ENCODE peak calls at places on chromosomes 2 and 18, in eight cellular contexts. C is adrenal gland, B is EH, S is omental fat pad, E is left cardiac atrium, J is Caki2, N is GM12865, Q is MM.1S. O is an unnamed sample.

GRCh38 chr2:406876-407275 is 119.0 kb upstream of the ALKAL2 start:
- DNase-seq in C (no peak), B (no peak), S (no peak), E (no peak), J (no peak), N (no peak), Q (no peak), O (no peak)

GRCh38 chr2:95292623-95293260 is 4.4 kb upstream of the KCNIP3 start:
- DNase-seq in C (no peak), B (peak; percentile 41), S (no peak), E (no peak), J (no peak), N (no peak), Q (no peak), O (no peak)

GRCh38 chr18:79530821-79531220 is 135.1 kb downstream of the NFATC1 start:
- DNase-seq in C (no peak), B (no peak), S (no peak), E (no peak), J (no peak), N (no peak), Q (no peak), O (no peak)

GRCh38 chr2:109721117-109721504 is 73.0 kb upstream of the RGPD5 start:
- DNase-seq in C (peak; percentile 40), B (no peak), S (no peak), E (no peak), J (no peak), N (no peak), Q (no peak), O (no peak)

GRCh38 chr2:174334278-174334715 is 457 bp upstream of the SP9 start:
- DNase-seq in C (no peak), B (no peak), S (no peak), E (no peak), J (no peak), N (no peak), Q (no peak), O (no peak)

GRCh38 chr2:28567076-28567471 is 71.2 kb downstream of the PLB1 start:
- DNase-seq in C (no peak), B (no peak), S (no peak), E (no peak), J (no peak), N (peak; percentile 32), Q (peak; percentile 38), O (no peak)

GRCh38 chr2:48932667-48933066 is 177.1 kb upstream of the LHCGR start:
- DNase-seq in C (no peak), B (no peak), S (no peak), E (no peak), J (no peak), N (no peak), Q (no peak), O (no peak)

GRCh38 chr18:11570770-11571169 is 38.6 kb upstream of the SLC35G4 start:
- DNase-seq in C (no peak), B (peak; percentile 10), S (no peak), E (no peak), J (no peak), N (peak; percentile 19), Q (peak; percentile 36), O (no peak)

GRCh38 chr18:41096504-41096903 is 858.5 kb upstream of the PIK3C3 start:
- DNase-seq in C (no peak), B (peak; percentile 49), S (no peak), E (no peak), J (no peak), N (no peak), Q (peak; percentile 35), O (no peak)

GRCh38 chr2:121532347-121532766 is 1.7 kb downstream of the RNU4ATAC start:
- DNase-seq in C (no peak), B (peak; percentile 50), S (no peak), E (no peak), J (no peak), N (no peak), Q (no peak), O (no peak)

GRCh38 chr2:53768233-53768542 is 584 bp downstream of the CHAC2 start:
- DNase-seq in C (no peak), B (peak; percentile 59), S (no peak), E (no peak), J (no peak), N (peak; percentile 71), Q (no peak), O (no peak)

GRCh38 chr18:22032392-22032961 is 136.9 kb upstream of the GATA6 start:
- DNase-seq in C (no peak), B (peak; percentile 74), S (no peak), E (no peak), J (peak; percentile 92), N (peak; percentile 29), Q (no peak), O (no peak)

O was measured in CD8-positive, alpha-beta T cell.